ENCODE peak calls at places on chromosomes 7 and 10, in six cellular contexts. E is heart right ventricle, Q is neural progenitor cell, I is A673, N is kidney epithelial cell, U is A549. T is an unnamed sample.
A peak's percentile ranks its signal among the peaks of the same experiment; 100 is the strongest.

GRCh38 chr10:30687698-30688213 is 58.2 kb upstream of the LYZL2 start:
- DNase-seq in Q (peak; percentile 87), N (peak; percentile 5), I (peak; percentile 83), E (peak; percentile 58), U (peak; percentile 83), T (peak; percentile 72)

GRCh38 chr7:128389085-128389814 is 20.5 kb downstream of the IMPDH1 start:
- DNase-seq in Q (peak; percentile 59), N (no peak), E (no peak), U (no peak), I (no peak), T (no peak)

GRCh38 chr10:71981024-71981867 is 17.1 kb downstream of the CHST3 start:
- DNase-seq in I (peak; percentile 63), E (no peak), U (no peak), N (no peak), Q (peak; percentile 62), T (no peak)

GRCh38 chr10:26839966-26840627 is 20.7 kb downstream of the ABI1 start:
- DNase-seq in E (no peak), U (no peak), Q (no peak), I (peak; percentile 17), N (no peak), T (no peak)

GRCh38 chr10:102626026-102626686 is 18.1 kb upstream of the TRIM8 start:
- DNase-seq in I (no peak), E (no peak), U (no peak), N (no peak), Q (no peak), T (peak; percentile 44)

GRCh38 chr7:111678281-111678680 is 116.0 kb upstream of the IMMP2L start:
- DNase-seq in I (no peak), U (no peak), Q (no peak), N (no peak), E (no peak), T (no peak)

GRCh38 chr7:12620371-12620770 is 49.9 kb downstream of the SCIN start:
- DNase-seq in I (no peak), N (no peak), U (no peak), Q (no peak), E (no peak), T (no peak)

GRCh38 chr10:132270256-132270655 is 37.5 kb downstream of the STK32C start:
- DNase-seq in E (no peak), I (no peak), U (no peak), N (no peak), Q (no peak), T (no peak)

GRCh38 chr7:133837248-133837647 is 289.9 kb upstream of the LRGUK start:
- DNase-seq in N (no peak), Q (no peak), E (no peak), I (peak; percentile 63), U (no peak), T (no peak)

GRCh38 chr7:141737118-141737835 is 881 bp upstream of the SSBP1 start:
- DNase-seq in I (peak; percentile 7), Q (no peak), E (no peak), N (no peak), U (peak; percentile 33), T (peak; percentile 69)

GRCh38 chr10:48453451-48454301 is 147.2 kb downstream of the MAPK8 start:
- DNase-seq in I (no peak), N (no peak), Q (no peak), E (no peak), U (no peak), T (no peak)

GRCh38 chr10:54800677-54801480 is at the start of gene PCDH15:
- DNase-seq in N (peak; percentile 38), U (peak; percentile 19), E (peak; percentile 24), Q (peak; percentile 85), I (no peak), T (peak; percentile 19)

GRCh38 chr7:151315038-151315655 is 26.5 kb upstream of the NUB1 start:
- DNase-seq in N (no peak), I (peak; percentile 80), E (peak; percentile 79), U (peak; percentile 70), Q (peak; percentile 79), T (peak; percentile 83)

GRCh38 chr7:129739427-129739826 is 127.9 kb downstream of the NRF1 start:
- DNase-seq in I (peak; percentile 25), U (no peak), E (peak; percentile 66), Q (no peak), N (peak; percentile 21), T (no peak)

GRCh38 chr7:50185951-50186697 is 93.1 kb upstream of the ZPBP start:
- DNase-seq in I (no peak), N (no peak), E (no peak), U (no peak), Q (no peak), T (no peak)

GRCh38 chr10:78931333-78932083 is 137.3 kb upstream of the ZMIZ1 start:
- DNase-seq in N (peak; percentile 53), U (no peak), I (peak; percentile 44), E (peak; percentile 54), Q (no peak), T (no peak)

GRCh38 chr10:88370713-88371112 is 212.4 kb downstream of the RNLS start:
- DNase-seq in U (no peak), I (no peak), E (no peak), Q (no peak), N (no peak), T (no peak)

GRCh38 chr7:98210513-98211220 is 572 bp upstream of the BHLHA15 start:
- DNase-seq in U (no peak), E (no peak), I (peak; percentile 31), Q (peak; percentile 72), N (no peak), T (no peak)

GRCh38 chr10:28663576-28664368 is 13.5 kb upstream of the BAMBI start:
- DNase-seq in I (peak; percentile 94), E (peak; percentile 79), N (no peak), U (peak; percentile 86), Q (peak; percentile 91), T (peak; percentile 69)

GRCh38 chr10:28664369-28664740 is 13.0 kb upstream of the BAMBI start:
- DNase-seq in Q (no peak), N (no peak), E (no peak), I (no peak), U (no peak), T (no peak)

GRCh38 chr10:28666751-28667467 is 10.4 kb upstream of the BAMBI start:
- DNase-seq in U (no peak), E (no peak), N (no peak), Q (no peak), I (no peak), T (no peak)

GRCh38 chr10:28669227-28670173 is 7.8 kb upstream of the BAMBI start:
- DNase-seq in I (no peak), N (no peak), U (no peak), E (no peak), Q (no peak), T (no peak)

DNA sequence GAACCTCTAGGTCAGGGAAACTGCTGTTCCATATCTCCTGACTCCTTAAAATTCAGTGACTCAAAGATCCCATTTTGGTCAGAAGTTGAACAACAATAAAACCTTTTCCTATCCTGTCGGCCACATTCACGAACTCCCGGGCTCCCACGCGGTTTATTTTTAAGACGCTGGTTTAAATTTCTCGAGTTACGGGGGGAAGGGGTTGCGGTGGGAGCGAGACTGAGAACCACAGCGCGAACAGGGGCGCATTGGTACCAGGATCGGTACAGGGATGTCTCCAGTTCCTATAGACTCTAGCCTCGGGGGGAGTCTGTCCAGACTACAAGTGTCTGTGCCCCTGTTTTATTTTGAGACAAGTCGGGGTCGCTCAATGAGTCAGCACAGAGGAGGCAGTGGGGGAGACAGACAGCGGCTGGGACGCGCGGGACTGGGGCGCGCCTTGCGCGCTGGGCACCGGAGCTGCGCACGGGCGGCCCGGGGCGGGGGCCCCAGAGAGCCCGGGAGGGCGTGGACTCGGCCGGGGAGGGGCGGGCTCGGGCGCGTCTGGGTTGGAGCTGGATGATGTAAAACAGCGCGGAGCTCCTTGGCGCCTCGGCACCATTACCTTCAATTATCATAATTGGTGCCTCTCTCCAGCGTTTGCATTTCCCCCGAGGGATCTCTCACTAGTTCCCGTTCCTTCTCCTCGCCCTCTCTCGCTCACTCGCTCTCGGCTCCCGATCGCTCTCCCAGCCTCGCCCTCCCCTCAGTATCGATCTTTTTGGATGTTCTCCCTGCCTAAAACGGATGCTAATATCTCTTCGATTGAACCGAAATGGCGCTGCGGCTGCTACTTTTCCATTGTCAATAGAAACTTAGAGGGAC is 8.7 kb upstream of the BAMBI start:
- DNase-seq in Q (peak; percentile 75), E (no peak), I (peak; percentile 92), U (peak; percentile 52), N (no peak), T (peak; percentile 22)
- H3K4me3 ChIP-seq in Q (peak overlapping the region; percentile 69), E (peak overlapping the region; percentile 6), I (peak overlapping the region; percentile 60), U (peak overlapping the region; percentile 70), N (peak overlapping the region; percentile 46), T (no peak overlapping the region)

DNA sequence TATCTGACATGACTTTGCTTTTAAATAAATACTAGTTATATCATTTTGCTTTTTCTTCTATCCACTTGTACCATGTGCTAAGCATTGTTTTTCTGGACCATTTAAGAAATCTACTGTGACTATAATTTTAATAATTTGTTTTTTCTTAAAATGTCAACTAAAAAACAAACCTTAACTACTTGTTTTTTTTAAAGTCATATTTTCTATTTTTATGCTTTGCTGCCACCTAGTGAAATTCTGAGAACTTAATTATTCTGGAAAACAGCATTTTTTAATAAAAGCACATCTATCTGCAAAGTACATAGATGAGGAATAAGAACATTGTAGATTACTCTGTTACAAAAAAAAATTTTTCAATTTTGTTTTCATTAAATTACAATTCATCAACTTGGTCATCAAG is 47.4 kb downstream of the ORC5 start:
- DNase-seq in Q (no peak), I (peak; percentile 40), E (no peak), N (peak; percentile 5), U (peak; percentile 10), T (peak; percentile 28)
- TF ChIP-seq CTCF in Q (peak; percentile 53), I (peak; percentile 60), E (peak; percentile 33), N (peak; percentile 4), U (no peak), T (no peak)

GRCh38 chr10:100531761-100532160 is 2.1 kb upstream of the NDUFB8 start:
- DNase-seq in E (no peak), U (no peak), I (no peak), Q (no peak), N (no peak), T (no peak)

GRCh38 chr10:100535338-100535714 is 417 bp upstream of the HIF1AN start:
- DNase-seq in N (no peak), E (no peak), I (no peak), U (no peak), Q (no peak), T (no peak)

GRCh38 chr10:100534726-100535125 is 1.0 kb upstream of the HIF1AN start:
- DNase-seq in E (no peak), N (no peak), U (no peak), Q (no peak), I (no peak), T (no peak)

GRCh38 chr10:100535715-100536353 is at the start of gene HIF1AN:
- DNase-seq in N (peak; percentile 76), E (peak; percentile 94), U (peak; percentile 97), Q (peak; percentile 95), I (peak; percentile 98), T (peak; percentile 96)

DNA sequence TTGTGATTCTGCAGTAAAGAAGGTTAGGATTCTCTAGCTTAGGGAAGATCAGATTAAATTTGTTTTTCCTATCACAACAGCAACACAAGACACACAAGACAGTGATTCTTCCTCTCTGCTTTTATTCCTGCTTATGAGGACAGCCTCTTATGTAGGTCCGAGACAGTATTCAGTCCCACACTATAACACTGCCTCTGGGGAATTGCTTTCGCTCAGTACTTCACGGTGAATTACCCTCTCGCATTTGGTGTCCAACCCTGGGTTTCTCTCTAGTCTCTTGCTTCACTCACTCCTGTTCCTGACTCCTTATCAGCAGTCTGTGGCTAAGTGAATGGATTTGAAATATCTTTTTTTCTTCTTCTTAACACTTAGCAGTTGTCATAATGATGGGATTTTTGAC is 1.7 kb downstream of the HIF1AN start:
- DNase-seq in Q (no peak), N (no peak), U (no peak), E (no peak), I (no peak), T (no peak)
- H3K4me3 ChIP-seq in Q (no peak overlapping the region), N (no peak overlapping the region), U (no peak overlapping the region), E (no peak overlapping the region), I (no peak overlapping the region), T (peak overlapping the region; percentile 87)

GRCh38 chr7:1650363-1651030 is 19.6 kb upstream of the ELFN1 start:
- DNase-seq in U (no peak), E (no peak), N (no peak), I (no peak), Q (no peak), T (no peak)
- TF ChIP-seq CTCF in U (no peak), E (no peak), N (no peak), I (no peak), Q (no peak), T (peak; percentile 10)

T was measured in NB4.